ENCODE peak calls at places on chromosome 15, in eight cellular contexts. U is ACHN, W is RPMI7951, C is GM03348, T is NCI-H774, P is heart right ventricle, S is RWPE2, Y is SJSA1. D is an unnamed sample.

GRCh38 chr15:80436511-80437307 is 32.5 kb downstream of the ARNT2 start:
- DNase-seq in U (peak), W (peak), C (no peak), T (no peak), P (no peak), S (peak), Y (no peak), D (no peak)

GRCh38 chr15:57772223-57772957 is 65.9 kb downstream of the POLR2M start:
- DNase-seq in U (no peak), W (peak), C (peak), T (no peak), P (no peak), S (no peak), Y (no peak), D (no peak)

GRCh38 chr15:49075876-49076275 is 29.6 kb upstream of the SECISBP2L start:
- DNase-seq in U (no peak), W (peak), C (no peak), T (no peak), P (no peak), S (no peak), Y (no peak), D (no peak)

GRCh38 chr15:64144565-64145281 is 6.8 kb upstream of the SNX22 start:
- DNase-seq in U (no peak), W (peak), C (no peak), T (no peak), P (no peak), S (no peak), Y (no peak), D (peak)

GRCh38 chr15:45654749-45655148 is 19.9 kb downstream of the SQOR start:
- DNase-seq in U (no peak), W (no peak), C (no peak), T (no peak), P (no peak), S (no peak), Y (no peak), D (no peak)

GRCh38 chr15:69160976-69161877 is 792 bp downstream of the GLCE start:
- DNase-seq in U (peak), W (peak), C (peak), T (no peak), P (peak), S (no peak), Y (peak), D (peak)

GRCh38 chr15:25730918-25731317 is 132.2 kb downstream of the ATP10A start:
- DNase-seq in U (no peak), W (no peak), C (no peak), T (no peak), P (no peak), S (no peak), Y (peak), D (peak)

GRCh38 chr15:66390670-66391069 is 4.0 kb downstream of the MAP2K1 start:
- DNase-seq in U (no peak), W (no peak), C (no peak), T (no peak), P (no peak), S (no peak), Y (no peak), D (no peak)

GRCh38 chr15:66780172-66780972 is 78.3 kb downstream of the SMAD6 start:
- DNase-seq in U (peak), W (peak), C (peak), T (no peak), P (no peak), S (peak), Y (peak), D (peak)

GRCh38 chr15:82044373-82045178 is 1.2 kb downstream of the MEX3B start:
- DNase-seq in U (peak), W (peak), C (peak), T (no peak), P (peak), S (peak), Y (peak), D (peak)

GRCh38 chr15:74210729-74211128 is 8.1 kb upstream of the STRA6 start:
- DNase-seq in U (no peak), W (no peak), C (no peak), T (no peak), P (no peak), S (no peak), Y (no peak), D (no peak)

GRCh38 chr15:44029940-44030568 is 165.0 kb downstream of the FRMD5 start:
- DNase-seq in U (peak), W (peak), C (peak), T (no peak), P (no peak), S (no peak), Y (no peak), D (no peak)

GRCh38 chr15:48641416-48641815 is 4.1 kb downstream of the FBN1 start:
- DNase-seq in U (peak), W (peak), C (no peak), T (no peak), P (no peak), S (no peak), Y (no peak), D (no peak)

GRCh38 chr15:90002428-90002844 is 1.3 kb downstream of the ZNF710 start:
- DNase-seq in U (peak), W (peak), C (peak), T (peak), P (peak), S (peak), Y (no peak), D (peak)

D was measured in sigmoid colon.